ENCODE peak calls at places on chromosomes 2 and 18, in five cellular contexts. Q is GM10248; W is stimulated activated CD4-positive, alpha-beta T cell treated with anti-CD3 and anti-CD28 coated beads, Interleukin-15, amount 100 ng/mL, for 1 hour; O is left ventricle myocardium superior; G is activated gamma-delta T cell. M is an unnamed sample.

GRCh38 chr2:37344453-37345361 is at the start of gene QPCT:
- DNase-seq in O (peak; percentile 62), Q (peak; percentile 70), W (peak; percentile 49), G (peak; percentile 69), M (no peak)

GRCh38 chr2:66431840-66432511 is 2.9 kb upstream of the MEIS1 start:
- DNase-seq in G (no peak), O (no peak), W (no peak), Q (no peak), M (no peak)

GRCh38 chr2:96260404-96261260 is 5.2 kb downstream of the TMEM127 start:
- DNase-seq in W (no peak), Q (peak; percentile 68), G (no peak), O (peak; percentile 78), M (peak; percentile 87)

GRCh38 chr18:57533399-57533884 is 53.1 kb downstream of the FECH start:
- DNase-seq in Q (no peak), O (no peak), W (no peak), G (no peak), M (peak; percentile 43)

GRCh38 chr2:112693596-112693995 is 27.2 kb upstream of the NT5DC4 start:
- DNase-seq in O (no peak), Q (no peak), W (no peak), G (no peak), M (no peak)

GRCh38 chr2:239747771-239748170 is 277.4 kb downstream of the NDUFA10 start:
- DNase-seq in Q (no peak), W (no peak), O (no peak), G (no peak), M (no peak)

GRCh38 chr18:58784601-58785137 is 80.0 kb upstream of the ZNF532 start:
- DNase-seq in W (no peak), O (no peak), Q (no peak), G (no peak), M (no peak)

GRCh38 chr2:190879474-190880373 is 897 bp upstream of the GLS start:
- DNase-seq in O (peak; percentile 36), Q (no peak), W (no peak), G (peak; percentile 21), M (peak; percentile 62)

GRCh38 chr2:104678181-104678580 is 175.7 kb upstream of the POU3F3 start:
- DNase-seq in O (no peak), W (no peak), Q (no peak), G (no peak), M (no peak)

GRCh38 chr18:34956663-34957062 is 84.5 kb upstream of the MAPRE2 start:
- DNase-seq in Q (no peak), W (no peak), G (no peak), O (no peak), M (peak; percentile 19)

GRCh38 chr2:28695245-28695647 is 56.4 kb upstream of the PPP1CB start:
- DNase-seq in W (no peak), G (no peak), O (no peak), Q (no peak), M (no peak)

M was measured in fibroblast of gingiva.